ENCODE peak calls at places on chromosomes 4 and X, in four cellular contexts. J is aorta; X is activated CD4-positive, alpha-beta T cell treated with anti-CD3 and anti-CD28 coated beads for 24 hours; C is activated CD8-positive, alpha-beta memory T cell treated with anti-CD3 and anti-CD28 coated beads, Interleukin-2, amount 50 U/mL, for 48 hours. I is an unnamed sample.

GRCh38 chrX:15815779-15816452 is 25.6 kb downstream of the ZRSR2 start:
- DNase-seq in J (no peak), C (no peak), X (no peak), I (peak; percentile 11)

GRCh38 chr4:80197601-80198444 is 520 bp downstream of the PRDM8 start:
- DNase-seq in C (no peak), J (no peak), X (no peak), I (peak; percentile 49)

GRCh38 chr4:56723201-56723605 is 42.1 kb upstream of the HOPX start:
- DNase-seq in X (peak; percentile 7), J (no peak), C (peak; percentile 62), I (no peak)

GRCh38 chr4:55386073-55386472 is 9.7 kb upstream of the TMEM165 start:
- DNase-seq in C (no peak), X (no peak), J (no peak), I (no peak)

GRCh38 chr4:177696438-177696966 is 254.3 kb upstream of the AGA start:
- DNase-seq in C (no peak), J (no peak), X (no peak), I (no peak)

GRCh38 chrX:83845397-83845796 is 15.5 kb upstream of the CYLC1 start:
- DNase-seq in X (peak; percentile 2), C (no peak), J (no peak), I (peak; percentile 55)

GRCh38 chr4:82718067-82718935 is 80.3 kb downstream of the SCD5 start:
- DNase-seq in J (no peak), C (no peak), X (no peak), I (no peak)

GRCh38 chrX:154321624-154322023 is 26.0 kb downstream of the TKTL1 start:
- DNase-seq in X (no peak), J (no peak), C (no peak), I (peak; percentile 31)

GRCh38 chrX:10981491-10981890 is 129.6 kb upstream of the HCCS start:
- DNase-seq in J (no peak), X (no peak), C (no peak), I (no peak)

GRCh38 chr4:165965503-165965902 is 92.5 kb downstream of the TLL1 start:
- DNase-seq in C (no peak), J (no peak), X (no peak), I (no peak)

GRCh38 chr4:1819816-1820215 is 26.7 kb downstream of the FGFR3 start:
- DNase-seq in C (no peak), X (no peak), J (no peak), I (no peak)

GRCh38 chr4:186839122-186840037 is 115.7 kb upstream of the FAT1 start:
- DNase-seq in C (no peak), J (peak; percentile 62), X (no peak), I (no peak)

GRCh38 chr4:86223472-86223871 is 136.4 kb downstream of the MAPK10 start:
- DNase-seq in C (no peak), X (no peak), J (no peak), I (peak; percentile 9)

GRCh38 chr4:6271701-6272465 is 2.2 kb downstream of the WFS1 start:
- DNase-seq in X (no peak), J (no peak), C (no peak), I (no peak)

GRCh38 chrX:3820170-3820569 is 106.7 kb upstream of the PRKX start:
- DNase-seq in J (no peak), C (no peak), X (no peak), I (no peak)

GRCh38 chr4:29558789-29559188 is 1161.4 kb upstream of the PCDH7 start:
- DNase-seq in C (no peak), X (no peak), J (no peak), I (no peak)

GRCh38 chr4:54230479-54231418 is 1.7 kb downstream of the PDGFRA start:
- DNase-seq in J (peak; percentile 70), X (no peak), C (peak; percentile 57), I (peak; percentile 68)

GRCh38 chrX:2974946-2975345 is 31.4 kb upstream of the ARSH start:
- DNase-seq in X (no peak), J (no peak), C (no peak), I (no peak)

GRCh38 chr4:97016186-97016945 is 1126.9 kb downstream of the STPG2 start:
- DNase-seq in J (no peak), X (no peak), C (no peak), I (no peak)

GRCh38 chr4:78691333-78691732 is 84.8 kb upstream of the BMP2K start:
- DNase-seq in C (no peak), X (no peak), J (peak; percentile 49), I (no peak)

GRCh38 chr4:20254517-20255250 is 3.0 kb downstream of the SLIT2 start:
- DNase-seq in C (no peak), X (no peak), J (peak; percentile 57), I (peak; percentile 70)

GRCh38 chrX:116246261-116246660 is 75.7 kb downstream of the AGTR2 start:
- DNase-seq in C (no peak), J (no peak), X (no peak), I (no peak)

GRCh38 chrX:48694776-48695523 is 1.6 kb upstream of the SUV39H1 start:
- DNase-seq in C (no peak), X (no peak), J (no peak), I (no peak)

I was measured in NCI-H526.